ENCODE peak calls at places on chromosomes 6 and 20, in ten cellular contexts. I, T, Q, E, L, G, A, N, P and B are unnamed samples.

GRCh38 chr6:104784884-104785283 is 74.8 kb downstream of the HACE1 start:
- DNase-seq in I (no peak), E (no peak), N (no peak), G (no peak), T (no peak), A (no peak), L (no peak), P (no peak), Q (no peak), B (no peak)

GRCh38 chr6:157241411-157241979 is 81.8 kb downstream of the TMEM242 start:
- DNase-seq in L (no peak), I (no peak), G (no peak), N (no peak), E (no peak), Q (no peak), A (no peak), P (no peak), T (no peak), B (no peak)

GRCh38 chr6:111427341-111428116 is 55.5 kb downstream of the REV3L start:
- DNase-seq in N (peak), Q (no peak), T (no peak), P (no peak), L (no peak), A (no peak), G (no peak), I (no peak), E (no peak), B (peak)

GRCh38 chr6:33490198-33490597 is 35.8 kb downstream of the ZBTB9 start:
- DNase-seq in L (no peak), E (no peak), Q (no peak), G (no peak), T (no peak), N (no peak), A (no peak), I (no peak), P (no peak), B (no peak)

GRCh38 chr6:100657678-100658330 is 193.1 kb upstream of the SIM1 start:
- DNase-seq in P (no peak), N (no peak), Q (no peak), I (no peak), E (no peak), G (no peak), L (no peak), T (no peak), A (no peak), B (no peak)

GRCh38 chr20:14434379-14435136 is 97.1 kb upstream of the FLRT3 start:
- DNase-seq in T (no peak), L (no peak), E (no peak), A (no peak), I (no peak), P (no peak), Q (no peak), N (no peak), G (no peak), B (no peak)

GRCh38 chr6:24332306-24332705 is 25.6 kb downstream of the DCDC2 start:
- DNase-seq in N (no peak), P (no peak), A (no peak), T (no peak), Q (no peak), G (no peak), E (no peak), I (no peak), L (no peak), B (peak)

GRCh38 chr6:14661188-14661587 is 543.6 kb downstream of the CD83 start:
- DNase-seq in Q (no peak), P (no peak), T (no peak), I (no peak), N (no peak), A (peak), E (no peak), G (no peak), L (no peak), B (peak)

GRCh38 chr6:139939189-139939979 is 564.9 kb upstream of the CITED2 start:
- DNase-seq in E (no peak), L (no peak), A (no peak), G (peak), T (no peak), Q (no peak), P (no peak), N (no peak), I (no peak), B (no peak)

GRCh38 chr20:44420497-44420896 is 55.2 kb upstream of the TTPAL start:
- DNase-seq in L (no peak), I (no peak), N (no peak), G (no peak), Q (no peak), E (no peak), A (no peak), P (no peak), T (no peak), B (no peak)